ENCODE peak calls at places on chromosomes 7 and 10, in six cellular contexts. One of them, this sample, is unnamed.
A peak's percentile ranks its signal among the peaks of the same experiment; 100 is the strongest.

GRCh38 chr10:62635127-62635526 is 169.4 kb upstream of the ADO start:
- DNase-seq in lower lobe of right lung: no peak
- DNase-seq in stimulated activated CD4-positive, alpha-beta T cell treated with anti-CD3 and anti-CD28 coated beads, TNF-alpha, amount 100 ng/mL, for 4 hours: no peak
- DNase-seq in NCI-H460: no peak
- DNase-seq in ovary: no peak
- DNase-seq in HuH-7.5: no peak
- DNase-seq in this sample: no peak

GRCh38 chr7:134013249-134013648 is 113.9 kb upstream of the LRGUK start:
- DNase-seq in lower lobe of right lung: no peak
- DNase-seq in stimulated activated CD4-positive, alpha-beta T cell treated with anti-CD3 and anti-CD28 coated beads, TNF-alpha, amount 100 ng/mL, for 4 hours: no peak
- DNase-seq in HuH-7.5: no peak
- DNase-seq in NCI-H460: no peak
- DNase-seq in ovary: no peak
- DNase-seq in this sample: no peak

GRCh38 chr7:92391071-92391470 is 56.2 kb upstream of the GATAD1 start:
- DNase-seq in lower lobe of right lung: no peak
- DNase-seq in ovary: no peak
- DNase-seq in stimulated activated CD4-positive, alpha-beta T cell treated with anti-CD3 and anti-CD28 coated beads, TNF-alpha, amount 100 ng/mL, for 4 hours: no peak
- DNase-seq in HuH-7.5: no peak
- DNase-seq in NCI-H460: no peak
- DNase-seq in this sample: no peak

GRCh38 chr7:55593172-55593514 is 20.8 kb upstream of the VOPP1 start:
- DNase-seq in NCI-H460: no peak
- DNase-seq in ovary: no peak
- DNase-seq in lower lobe of right lung: no peak
- DNase-seq in stimulated activated CD4-positive, alpha-beta T cell treated with anti-CD3 and anti-CD28 coated beads, TNF-alpha, amount 100 ng/mL, for 4 hours: no peak
- DNase-seq in HuH-7.5: no peak
- DNase-seq in this sample: no peak

GRCh38 chr10:124043310-124044142 is 49.9 kb downstream of the CHST15 start:
- DNase-seq in stimulated activated CD4-positive, alpha-beta T cell treated with anti-CD3 and anti-CD28 coated beads, TNF-alpha, amount 100 ng/mL, for 4 hours: no peak
- DNase-seq in lower lobe of right lung: no peak
- DNase-seq in NCI-H460: no peak
- DNase-seq in HuH-7.5: no peak
- DNase-seq in ovary: no peak
- DNase-seq in this sample: no peak

GRCh38 chr10:58394471-58394870 is 9.3 kb downstream of the TFAM start:
- DNase-seq in HuH-7.5: no peak
- DNase-seq in stimulated activated CD4-positive, alpha-beta T cell treated with anti-CD3 and anti-CD28 coated beads, TNF-alpha, amount 100 ng/mL, for 4 hours: no peak
- DNase-seq in NCI-H460: no peak
- DNase-seq in ovary: no peak
- DNase-seq in lower lobe of right lung: no peak
- DNase-seq in this sample: no peak

GRCh38 chr7:27103489-27104226 is 1.2 kb upstream of the HOXA2 start:
- DNase-seq in HuH-7.5: no peak
- DNase-seq in lower lobe of right lung: no peak
- DNase-seq in NCI-H460: no peak
- DNase-seq in stimulated activated CD4-positive, alpha-beta T cell treated with anti-CD3 and anti-CD28 coated beads, TNF-alpha, amount 100 ng/mL, for 4 hours: no peak
- DNase-seq in ovary: no peak
- DNase-seq in this sample: peak; percentile 74

GRCh38 chr7:14021069-14021468 is 31.6 kb upstream of the ETV1 start:
- DNase-seq in ovary: no peak
- DNase-seq in lower lobe of right lung: no peak
- DNase-seq in NCI-H460: peak; percentile 82
- DNase-seq in stimulated activated CD4-positive, alpha-beta T cell treated with anti-CD3 and anti-CD28 coated beads, TNF-alpha, amount 100 ng/mL, for 4 hours: no peak
- DNase-seq in HuH-7.5: no peak
- DNase-seq in this sample: peak; percentile 49

GRCh38 chr10:52701647-52702046 is 70.9 kb downstream of the MBL2 start:
- DNase-seq in ovary: no peak
- DNase-seq in HuH-7.5: no peak
- DNase-seq in lower lobe of right lung: no peak
- DNase-seq in NCI-H460: no peak
- DNase-seq in stimulated activated CD4-positive, alpha-beta T cell treated with anti-CD3 and anti-CD28 coated beads, TNF-alpha, amount 100 ng/mL, for 4 hours: no peak
- DNase-seq in this sample: no peak